ENCODE peak calls at places on chromosomes 12 and 14, in four cellular contexts. Q is NB4, L is IMR-90, P is Calu3. U is an unnamed sample.

GRCh38 chr14:75439989-75440388 is 12.2 kb downstream of the JDP2 start:
- DNase-seq in L (no peak), P (no peak), Q (no peak), U (no peak)

GRCh38 chr14:100534528-100535286 is 52.5 kb downstream of the BEGAIN start:
- DNase-seq in Q (peak; percentile 92), P (no peak), L (no peak), U (peak; percentile 77)

GRCh38 chr12:126051611-126052107 is 986.4 kb downstream of the AACS start:
- DNase-seq in P (peak; percentile 74), Q (peak; percentile 53), L (no peak), U (no peak)

GRCh38 chr12:96274331-96274730 is 80.2 kb downstream of the ELK3 start:
- DNase-seq in L (peak; percentile 77), P (no peak), Q (no peak), U (no peak)

GRCh38 chr14:101721951-101722661 is 39.4 kb upstream of the PPP2R5C start:
- DNase-seq in L (no peak), Q (peak; percentile 89), P (peak; percentile 52), U (no peak)

GRCh38 chr14:54976316-54976715 is 50.6 kb downstream of the WDHD1 start:
- DNase-seq in Q (peak; percentile 2), L (peak; percentile 82), P (no peak), U (no peak)

GRCh38 chr14:74552623-74553022 is 59.1 kb downstream of the ISCA2 start:
- DNase-seq in Q (no peak), P (no peak), L (peak; percentile 50), U (no peak)

GRCh38 chr14:44759263-44759662 is 202.5 kb downstream of the KLHL28 start:
- DNase-seq in P (no peak), L (no peak), Q (no peak), U (no peak)

GRCh38 chr12:54984602-54985376 is at the start of gene TESPA1:
- DNase-seq in Q (peak; percentile 76), P (no peak), L (no peak), U (no peak)

GRCh38 chr12:119578112-119578511 is 15.5 kb upstream of the TMEM233 start:
- DNase-seq in L (no peak), Q (peak; percentile 25), P (peak; percentile 65), U (no peak)

GRCh38 chr14:102230481-102231210 is 74.3 kb downstream of the MOK start:
- DNase-seq in P (no peak), Q (no peak), L (no peak), U (no peak)

GRCh38 chr12:105025890-105026289 is 39.8 kb downstream of the NOPCHAP1 start:
- DNase-seq in Q (no peak), P (no peak), L (peak; percentile 79), U (no peak)

GRCh38 chr12:89884917-89885316 is 176.3 kb upstream of the ATP2B1 start:
- DNase-seq in Q (no peak), L (no peak), P (no peak), U (no peak)

GRCh38 chr12:51361419-51362016 is 15.0 kb upstream of the CELA1 start:
- DNase-seq in P (no peak), L (no peak), Q (no peak), U (no peak)
- TF ChIP-seq CTCF in P (no peak), L (peak; percentile 21), Q (no peak), U (no peak)

GRCh38 chr12:117473856-117474255 is 112.4 kb upstream of the NOS1 start:
- DNase-seq in Q (no peak), L (no peak), P (no peak), U (no peak)

GRCh38 chr12:117469883-117470483 is 108.6 kb upstream of the NOS1 start:
- DNase-seq in L (no peak), Q (no peak), P (no peak), U (no peak)

GRCh38 chr12:117476341-117476740 is 114.9 kb upstream of the NOS1 start:
- DNase-seq in L (no peak), Q (no peak), P (no peak), U (no peak)

GRCh38 chr12:117470804-117471203 is 109.4 kb upstream of the NOS1 start:
- DNase-seq in L (no peak), P (no peak), Q (peak; percentile 37), U (no peak)

GRCh38 chr12:117472983-117473382 is 111.6 kb upstream of the NOS1 start:
- DNase-seq in Q (no peak), L (no peak), P (peak; percentile 45), U (no peak)
- TF ChIP-seq CTCF in Q (peak; percentile 65), L (no peak), P (peak; percentile 49), U (peak; percentile 52)

GRCh38 chr14:103997391-103997790 is 55.1 kb upstream of the RD3L start:
- DNase-seq in L (no peak), P (no peak), Q (no peak), U (no peak)

GRCh38 chr14:103999795-104000440 is 57.6 kb upstream of the RD3L start:
- DNase-seq in P (no peak), L (no peak), Q (no peak), U (peak; percentile 19)

GRCh38 chr14:104003616-104004015 is 61.3 kb upstream of the RD3L start:
- DNase-seq in L (no peak), Q (no peak), P (no peak), U (no peak)

GRCh38 chr14:103998027-103998426 is 55.7 kb upstream of the RD3L start:
- DNase-seq in Q (no peak), L (no peak), P (no peak), U (peak; percentile 51)

GRCh38 chr14:104001003-104001402 is 58.7 kb upstream of the RD3L start:
- DNase-seq in Q (peak; percentile 32), P (no peak), L (no peak), U (no peak)
- TF ChIP-seq CTCF in Q (peak; percentile 45), P (no peak), L (peak; percentile 3), U (peak; percentile 23)

GRCh38 chr12:16585781-16586180 is 20.2 kb downstream of the LMO3 start:
- DNase-seq in Q (no peak), L (no peak), P (no peak), U (no peak)

GRCh38 chr12:16587514-16587913 is 18.4 kb downstream of the LMO3 start:
- DNase-seq in Q (no peak), P (no peak), L (no peak), U (no peak)

GRCh38 chr12:16586350-16587109 is 19.4 kb downstream of the LMO3 start:
- DNase-seq in P (no peak), Q (no peak), L (peak; percentile 64), U (no peak)

GRCh38 chr12:16588812-16589211 is 17.1 kb downstream of the LMO3 start:
- DNase-seq in P (no peak), L (peak; percentile 19), Q (no peak), U (no peak)

DNA sequence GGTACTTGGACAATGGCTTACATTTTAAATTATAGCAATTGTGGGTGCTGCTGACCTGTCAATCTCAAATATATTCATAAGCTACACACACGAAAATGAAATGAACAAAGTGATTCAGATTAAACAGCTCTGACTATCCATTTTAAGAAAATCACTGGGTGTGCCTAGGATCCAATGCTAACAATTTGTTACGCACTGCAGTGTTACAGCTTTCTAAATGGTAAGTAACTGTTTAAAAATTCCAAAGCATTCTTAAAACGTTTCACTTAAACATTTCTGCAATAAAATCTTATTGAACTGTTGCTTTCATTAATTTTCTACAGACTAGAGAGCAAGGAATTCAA is 18.9 kb downstream of the LMO3 start:
- DNase-seq in P (no peak), L (no peak), Q (no peak), U (no peak)
- TF ChIP-seq CTCF in P (no peak), L (no peak), Q (no peak), U (no peak)

DNA sequence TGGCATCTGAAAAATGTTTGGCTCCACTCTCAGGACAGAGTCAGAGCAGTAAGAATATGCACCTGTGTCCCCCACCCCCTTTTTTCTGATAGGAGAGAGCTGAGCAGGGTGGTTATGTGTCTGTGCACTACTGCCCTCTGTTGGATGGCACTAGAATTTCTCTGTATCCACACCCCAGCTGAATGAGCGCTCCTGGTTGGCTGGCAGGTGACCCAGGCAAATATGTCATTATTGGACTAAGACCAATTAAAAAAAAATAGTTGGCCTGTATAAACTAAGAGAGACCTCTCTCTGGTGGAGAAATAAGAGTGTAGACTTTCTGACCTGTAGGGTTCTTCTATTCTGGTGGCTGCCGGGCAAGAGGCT is 107.0 kb downstream of the PTCSC3 start:
- DNase-seq in L (peak; percentile 17), P (peak; percentile 76), Q (peak; percentile 50), U (no peak)
- TF ChIP-seq CTCF in L (peak; percentile 43), P (peak; percentile 74), Q (peak; percentile 81), U (peak; percentile 62)

DNA sequence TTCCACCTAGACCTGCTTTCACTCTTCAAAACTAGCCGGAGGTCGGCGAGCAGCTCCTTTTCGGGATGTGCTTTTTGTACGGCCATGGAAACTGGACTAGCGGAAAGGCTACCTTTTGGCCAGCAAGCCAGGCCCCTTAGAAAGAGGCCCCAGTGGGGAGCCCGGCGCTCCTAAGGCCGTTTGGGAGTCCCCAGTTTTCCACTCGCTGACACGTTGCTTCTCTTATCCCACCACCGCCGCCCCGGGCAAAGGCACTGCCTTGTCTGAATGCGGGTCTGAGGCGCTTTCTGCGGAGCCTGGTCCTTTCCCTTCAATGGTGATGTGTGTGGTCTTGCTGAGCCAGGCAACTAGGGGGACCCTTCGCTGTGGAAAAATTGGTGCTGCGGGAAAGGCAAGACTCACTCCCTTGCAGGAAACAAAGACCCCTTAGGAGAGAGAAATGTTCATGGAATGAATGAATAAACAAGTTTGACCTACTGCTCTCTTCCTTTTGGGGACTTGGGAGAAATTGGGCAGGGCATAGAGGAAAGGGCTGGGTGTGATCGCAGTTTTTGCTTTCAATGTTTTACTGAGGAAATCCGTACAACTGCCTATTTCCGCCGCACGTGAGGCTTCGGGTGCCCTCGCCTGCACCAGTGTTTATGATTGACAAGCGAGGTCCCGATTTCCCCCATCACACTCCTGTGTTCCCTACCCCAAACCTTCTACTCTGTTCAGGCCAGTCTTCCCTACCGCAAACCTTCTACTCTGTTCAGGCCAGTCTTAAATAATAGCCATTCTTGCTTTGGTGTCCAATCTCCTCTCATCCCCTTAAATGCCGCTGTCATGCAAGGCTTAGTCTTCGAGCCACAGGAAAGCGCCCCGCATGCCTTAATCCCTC is 970 bp upstream of the SLC38A2 start:
- DNase-seq in P (peak; percentile 50), L (peak; percentile 68), Q (peak; percentile 69), U (peak; percentile 87)
- TF ChIP-seq CTCF in P (no peak), L (peak; percentile 35), Q (no peak), U (peak; percentile 45)